ENCODE peak calls at places on chromosomes 16 and 17, in six cellular contexts. One of them, this sample, is unnamed.

GRCh38 chr17:55818451-55819375 is 67.9 kb downstream of the PCTP start:
- DNase-seq in heart left ventricle: no peak
- DNase-seq in pancreas: no peak
- DNase-seq in left lung: no peak
- DNase-seq in Caco-2: no peak
- DNase-seq in left ventricle myocardium inferior: no peak
- DNase-seq in this sample: no peak

GRCh38 chr16:31438414-31438813 is 4.2 kb downstream of the ZNF843 start:
- DNase-seq in left lung: no peak
- DNase-seq in left ventricle myocardium inferior: no peak
- DNase-seq in Caco-2: no peak
- DNase-seq in pancreas: no peak
- DNase-seq in heart left ventricle: no peak
- DNase-seq in this sample: no peak

GRCh38 chr17:73347355-73347754 is 35.6 kb upstream of the CDC42EP4 start:
- DNase-seq in heart left ventricle: no peak
- DNase-seq in left ventricle myocardium inferior: no peak
- DNase-seq in pancreas: no peak
- DNase-seq in Caco-2: no peak
- DNase-seq in left lung: no peak
- DNase-seq in this sample: no peak

GRCh38 chr17:79735096-79735495 is 4.4 kb downstream of the ENPP7 start:
- DNase-seq in pancreas: no peak
- DNase-seq in Caco-2: no peak
- DNase-seq in heart left ventricle: no peak
- DNase-seq in left ventricle myocardium inferior: no peak
- DNase-seq in left lung: no peak
- DNase-seq in this sample: no peak

GRCh38 chr16:2842340-2843000 is 12.4 kb downstream of the ZG16B start:
- DNase-seq in left lung: peak; percentile 51
- DNase-seq in heart left ventricle: peak; percentile 35
- DNase-seq in left ventricle myocardium inferior: peak; percentile 30
- DNase-seq in Caco-2: no peak
- DNase-seq in pancreas: peak; percentile 62
- DNase-seq in this sample: no peak

GRCh38 chr17:40075216-40076100 is 12.7 kb downstream of the THRA start:
- DNase-seq in Caco-2: peak; percentile 78
- DNase-seq in heart left ventricle: peak; percentile 78
- DNase-seq in left ventricle myocardium inferior: peak; percentile 85
- DNase-seq in pancreas: peak; percentile 90
- DNase-seq in left lung: peak; percentile 75
- DNase-seq in this sample: peak; percentile 60

GRCh38 chr16:27959914-27960313 is 103.6 kb downstream of the GSG1L start:
- DNase-seq in heart left ventricle: no peak
- DNase-seq in pancreas: no peak
- DNase-seq in Caco-2: no peak
- DNase-seq in left ventricle myocardium inferior: no peak
- DNase-seq in left lung: no peak
- DNase-seq in this sample: no peak

GRCh38 chr16:67915831-67916723 is 15.6 kb downstream of the CTRL start:
- DNase-seq in left ventricle myocardium inferior: no peak
- DNase-seq in heart left ventricle: no peak
- DNase-seq in left lung: no peak
- DNase-seq in pancreas: peak; percentile 63
- DNase-seq in Caco-2: no peak
- DNase-seq in this sample: no peak

GRCh38 chr17:80637286-80637703 is 92.7 kb downstream of the RPTOR start:
- DNase-seq in Caco-2: no peak
- DNase-seq in left ventricle myocardium inferior: no peak
- DNase-seq in pancreas: no peak
- DNase-seq in heart left ventricle: no peak
- DNase-seq in left lung: no peak
- DNase-seq in this sample: no peak

GRCh38 chr17:73521376-73521775 is 122.9 kb downstream of the SDK2 start:
- DNase-seq in left ventricle myocardium inferior: no peak
- DNase-seq in left lung: no peak
- DNase-seq in Caco-2: no peak
- DNase-seq in heart left ventricle: no peak
- DNase-seq in pancreas: no peak
- DNase-seq in this sample: no peak

GRCh38 chr17:80289631-80290030 is 29.0 kb downstream of the RNF213 start:
- DNase-seq in left ventricle myocardium inferior: no peak
- DNase-seq in heart left ventricle: no peak
- DNase-seq in Caco-2: no peak
- DNase-seq in left lung: no peak
- DNase-seq in pancreas: no peak
- DNase-seq in this sample: no peak

GRCh38 chr16:78237346-78237745 is 137.9 kb downstream of the WWOX start:
- DNase-seq in Caco-2: no peak
- DNase-seq in left lung: no peak
- DNase-seq in pancreas: no peak
- DNase-seq in left ventricle myocardium inferior: peak; percentile 20
- DNase-seq in heart left ventricle: peak; percentile 43
- DNase-seq in this sample: no peak

GRCh38 chr17:79080349-79080748 is 5.7 kb downstream of the ENGASE start:
- DNase-seq in left lung: no peak
- DNase-seq in Caco-2: no peak
- DNase-seq in pancreas: no peak
- DNase-seq in heart left ventricle: no peak
- DNase-seq in left ventricle myocardium inferior: no peak
- DNase-seq in this sample: no peak

GRCh38 chr17:63834431-63835166 is 7.1 kb upstream of the FTSJ3 start:
- DNase-seq in heart left ventricle: no peak
- DNase-seq in pancreas: peak; percentile 51
- DNase-seq in Caco-2: peak; percentile 76
- DNase-seq in left lung: peak; percentile 48
- DNase-seq in left ventricle myocardium inferior: no peak
- DNase-seq in this sample: peak; percentile 83

GRCh38 chr17:36937001-36937960 is at the start of gene LHX1:
- DNase-seq in Caco-2: no peak
- DNase-seq in left lung: no peak
- DNase-seq in heart left ventricle: no peak
- DNase-seq in left ventricle myocardium inferior: no peak
- DNase-seq in pancreas: no peak
- DNase-seq in this sample: no peak
- H3K4me1 ChIP-seq in Caco-2: peaks cover 23% of the 10 kb centered on the region
- H3K4me1 ChIP-seq in left lung: peaks cover 10% of the 10 kb centered on the region
- H3K4me1 ChIP-seq in heart left ventricle: peaks cover 83% of the 10 kb centered on the region
- H3K4me1 ChIP-seq in left ventricle myocardium inferior: peaks cover 81% of the 10 kb centered on the region
- H3K4me1 ChIP-seq in pancreas: peaks cover 8% of the 10 kb centered on the region
- H3K4me1 ChIP-seq in this sample: no peaks in the 10 kb centered on the region

GRCh38 chr17:67830440-67830839 is 5.1 kb downstream of the BPTF start:
- DNase-seq in pancreas: no peak
- DNase-seq in Caco-2: no peak
- DNase-seq in heart left ventricle: no peak
- DNase-seq in left lung: no peak
- DNase-seq in left ventricle myocardium inferior: no peak
- DNase-seq in this sample: no peak

GRCh38 chr17:67834634-67835033 is 9.3 kb downstream of the BPTF start:
- DNase-seq in heart left ventricle: no peak
- DNase-seq in left ventricle myocardium inferior: no peak
- DNase-seq in Caco-2: no peak
- DNase-seq in left lung: no peak
- DNase-seq in pancreas: no peak
- DNase-seq in this sample: no peak

GRCh38 chr17:67833946-67834631 is 8.8 kb downstream of the BPTF start:
- DNase-seq in heart left ventricle: no peak
- DNase-seq in left ventricle myocardium inferior: no peak
- DNase-seq in pancreas: no peak
- DNase-seq in left lung: no peak
- DNase-seq in Caco-2: no peak
- DNase-seq in this sample: no peak

GRCh38 chr17:67831268-67831667 is 6.0 kb downstream of the BPTF start:
- DNase-seq in pancreas: no peak
- DNase-seq in heart left ventricle: no peak
- DNase-seq in left lung: no peak
- DNase-seq in left ventricle myocardium inferior: no peak
- DNase-seq in Caco-2: no peak
- DNase-seq in this sample: no peak

GRCh38 chr17:67833134-67833533 is 7.8 kb downstream of the BPTF start:
- DNase-seq in heart left ventricle: no peak
- DNase-seq in pancreas: no peak
- DNase-seq in left lung: no peak
- DNase-seq in left ventricle myocardium inferior: no peak
- DNase-seq in Caco-2: no peak
- DNase-seq in this sample: no peak
- H3K4me1 ChIP-seq in heart left ventricle: peaks cover 62% of the 10 kb centered on the region
- H3K4me1 ChIP-seq in pancreas: peaks cover 6% of the 10 kb centered on the region
- H3K4me1 ChIP-seq in left lung: peaks cover 12% of the 10 kb centered on the region
- H3K4me1 ChIP-seq in left ventricle myocardium inferior: peaks cover 72% of the 10 kb centered on the region
- H3K4me1 ChIP-seq in Caco-2: peaks cover 8% of the 10 kb centered on the region
- H3K4me1 ChIP-seq in this sample: no peaks in the 10 kb centered on the region

DNA sequence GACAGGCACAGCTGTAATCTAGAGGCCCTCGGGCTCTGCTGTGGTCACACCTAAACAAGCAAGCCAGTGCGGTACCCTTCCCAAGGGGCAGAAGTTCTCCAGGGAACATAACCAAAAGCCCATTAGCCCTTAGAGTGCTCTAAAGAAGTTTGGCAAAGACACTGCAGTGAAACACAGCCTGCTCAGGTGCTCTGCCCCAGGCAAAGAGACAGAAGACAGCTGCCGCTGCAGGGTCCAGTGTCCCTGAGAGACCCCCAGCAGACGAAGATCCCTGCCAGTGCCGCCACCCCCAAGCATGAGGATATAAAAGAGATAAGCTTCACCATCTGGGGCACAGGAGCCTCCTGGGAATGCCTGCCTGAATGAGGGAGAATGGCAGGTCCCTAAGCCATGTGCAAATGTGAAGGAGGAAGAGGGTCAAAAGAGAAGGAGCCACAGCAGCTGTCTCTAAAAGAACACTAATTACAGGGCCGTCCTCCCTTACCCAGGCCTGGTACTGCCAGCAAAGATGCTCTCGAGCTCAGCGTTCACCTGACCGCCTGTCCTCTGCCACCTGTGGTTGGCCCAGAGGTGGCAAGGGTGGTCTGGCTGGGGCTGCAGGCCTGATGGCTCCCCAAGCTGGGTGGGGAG is 29.7 kb downstream of the CUEDC1 start:
- DNase-seq in heart left ventricle: no peak
- DNase-seq in pancreas: no peak
- DNase-seq in left ventricle myocardium inferior: no peak
- DNase-seq in left lung: no peak
- DNase-seq in Caco-2: no peak
- DNase-seq in this sample: no peak
- H3K4me1 ChIP-seq in heart left ventricle: peaks cover 85% of the 10 kb centered on the region
- H3K4me1 ChIP-seq in pancreas: peaks cover 13% of the 10 kb centered on the region
- H3K4me1 ChIP-seq in left ventricle myocardium inferior: peaks cover 96% of the 10 kb centered on the region
- H3K4me1 ChIP-seq in left lung: peaks cover 21% of the 10 kb centered on the region
- H3K4me1 ChIP-seq in Caco-2: peaks cover 14% of the 10 kb centered on the region
- H3K4me1 ChIP-seq in this sample: no peaks in the 10 kb centered on the region

GRCh38 chr16:86325895-86326294 is 184.4 kb upstream of the FOXF1 start:
- DNase-seq in Caco-2: no peak
- DNase-seq in pancreas: no peak
- DNase-seq in left lung: no peak
- DNase-seq in heart left ventricle: no peak
- DNase-seq in left ventricle myocardium inferior: no peak
- DNase-seq in this sample: no peak
- H3K4me1 ChIP-seq in Caco-2: no peaks in the 10 kb centered on the region
- H3K4me1 ChIP-seq in pancreas: no peaks in the 10 kb centered on the region
- H3K4me1 ChIP-seq in left lung: no peaks in the 10 kb centered on the region
- H3K4me1 ChIP-seq in heart left ventricle: no peaks in the 10 kb centered on the region
- H3K4me1 ChIP-seq in left ventricle myocardium inferior: no peaks in the 10 kb centered on the region
- H3K4me1 ChIP-seq in this sample: no peaks in the 10 kb centered on the region

DNA sequence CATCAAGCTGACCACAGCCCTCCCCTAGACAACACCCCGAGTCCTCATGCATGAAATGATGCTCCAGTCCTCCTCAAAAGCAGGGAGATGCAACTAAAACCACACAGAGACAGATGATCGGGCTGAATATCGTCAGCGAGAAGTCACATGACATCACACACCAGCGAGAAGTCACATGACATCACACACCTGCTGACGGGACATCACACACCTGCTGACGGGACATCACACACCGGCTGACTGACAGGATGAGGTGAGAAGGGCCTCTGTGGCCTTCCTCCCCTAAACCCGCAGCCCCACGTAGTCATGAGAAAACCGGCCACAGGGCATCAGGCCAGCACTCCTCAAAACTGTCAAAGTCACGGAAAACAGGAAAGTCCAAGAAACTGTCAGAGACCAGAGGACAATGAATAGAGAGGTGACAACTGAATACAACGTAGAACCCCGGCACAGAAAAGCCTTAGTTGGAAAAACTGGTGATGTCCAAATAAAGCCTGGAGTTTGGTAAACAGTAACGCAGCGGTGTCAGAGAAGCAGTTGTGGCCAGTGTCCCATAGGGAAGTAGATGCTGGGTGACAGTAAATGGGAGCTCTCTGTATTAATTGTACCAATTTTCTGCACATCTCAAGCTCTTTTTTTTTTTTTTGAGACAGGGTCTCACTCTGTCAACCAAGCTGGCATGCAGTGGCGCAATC is 14.3 kb downstream of the LITAF start:
- DNase-seq in heart left ventricle: no peak
- DNase-seq in left ventricle myocardium inferior: peak; percentile 13
- DNase-seq in left lung: no peak
- DNase-seq in Caco-2: no peak
- DNase-seq in pancreas: no peak
- DNase-seq in this sample: no peak
- H3K4me1 ChIP-seq in heart left ventricle: peaks cover 30% of the 10 kb centered on the region
- H3K4me1 ChIP-seq in left ventricle myocardium inferior: peaks cover 34% of the 10 kb centered on the region
- H3K4me1 ChIP-seq in left lung: peaks cover 4% of the 10 kb centered on the region
- H3K4me1 ChIP-seq in Caco-2: peaks cover 11% of the 10 kb centered on the region
- H3K4me1 ChIP-seq in pancreas: no peaks in the 10 kb centered on the region
- H3K4me1 ChIP-seq in this sample: peaks cover 21% of the 10 kb centered on the region

GRCh38 chr16:55501549-55502322 is 7.1 kb upstream of the LPCAT2 start:
- DNase-seq in heart left ventricle: no peak
- DNase-seq in left lung: no peak
- DNase-seq in Caco-2: no peak
- DNase-seq in pancreas: no peak
- DNase-seq in left ventricle myocardium inferior: no peak
- DNase-seq in this sample: no peak
- H3K4me1 ChIP-seq in heart left ventricle: peaks cover 55% of the 10 kb centered on the region
- H3K4me1 ChIP-seq in left lung: peaks cover 17% of the 10 kb centered on the region
- H3K4me1 ChIP-seq in Caco-2: peaks cover 14% of the 10 kb centered on the region
- H3K4me1 ChIP-seq in pancreas: peaks cover 11% of the 10 kb centered on the region
- H3K4me1 ChIP-seq in left ventricle myocardium inferior: peaks cover 56% of the 10 kb centered on the region
- H3K4me1 ChIP-seq in this sample: no peaks in the 10 kb centered on the region